ENCODE peak calls at places on chromosome X, in ten cellular contexts. H, V, L, K, I, U, F, A, J and R are unnamed samples.

GRCh38 chrX:39859991-39860861 is 237.5 kb downstream of the BCOR start:
- DNase-seq in V (no peak), I (peak; percentile 61), K (no peak), J (peak; percentile 84), A (no peak), L (no peak), H (peak; percentile 73), U (no peak), F (peak; percentile 65), R (peak; percentile 53)

GRCh38 chrX:55011294-55011693 is 11.1 kb downstream of the APEX2 start:
- DNase-seq in K (no peak), L (no peak), H (peak; percentile 42), A (no peak), I (no peak), F (no peak), U (no peak), V (no peak), J (peak; percentile 8), R (no peak)

GRCh38 chrX:145727476-145727875 is 90.2 kb upstream of the SLITRK2 start:
- DNase-seq in J (no peak), F (no peak), H (no peak), I (no peak), L (no peak), K (no peak), V (no peak), U (no peak), A (no peak), R (no peak)

GRCh38 chrX:153762636-153763173 is 1.3 kb upstream of the PLXNB3 start:
- DNase-seq in U (no peak), H (no peak), A (peak; percentile 31), J (no peak), F (no peak), V (no peak), K (peak; percentile 52), I (no peak), L (no peak), R (no peak)

GRCh38 chrX:41478397-41478911 is 31.3 kb downstream of the NYX start:
- DNase-seq in K (no peak), V (no peak), F (no peak), J (no peak), L (no peak), U (no peak), A (no peak), H (peak; percentile 5), I (no peak), R (no peak)

GRCh38 chrX:68363984-68364383 is 69.3 kb downstream of the OPHN1 start:
- DNase-seq in A (no peak), K (no peak), U (no peak), F (no peak), L (no peak), J (peak; percentile 15), H (no peak), I (no peak), V (no peak), R (no peak)

GRCh38 chrX:120769576-120770341 is 105.9 kb downstream of the CT47B1 start:
- DNase-seq in A (no peak), L (no peak), V (no peak), U (no peak), I (no peak), K (no peak), F (peak; percentile 31), H (peak; percentile 82), J (peak; percentile 82), R (no peak)

GRCh38 chrX:130909469-130910136 is 6.6 kb upstream of the ENOX2 start:
- DNase-seq in A (no peak), K (no peak), I (no peak), U (no peak), V (no peak), H (no peak), L (no peak), F (no peak), J (no peak), R (no peak)

GRCh38 chrX:11589573-11590110 is 76.1 kb downstream of the ARHGAP6 start:
- DNase-seq in F (peak; percentile 31), L (no peak), K (no peak), J (no peak), V (no peak), H (no peak), U (no peak), I (no peak), A (no peak), R (no peak)

GRCh38 chrX:9534686-9535085 is 69.8 kb downstream of the TBL1X start:
- DNase-seq in F (no peak), J (peak; percentile 62), A (no peak), K (no peak), H (no peak), U (no peak), V (no peak), L (no peak), I (no peak), R (no peak)

GRCh38 chrX:68928401-68928800 is 99.6 kb downstream of the EFNB1 start:
- DNase-seq in F (no peak), I (no peak), L (no peak), H (no peak), J (no peak), A (no peak), V (no peak), U (no peak), K (no peak), R (no peak)

GRCh38 chrX:70322784-70323183 is 32.9 kb downstream of the KIF4A start:
- DNase-seq in L (no peak), V (no peak), J (no peak), U (no peak), K (no peak), F (no peak), H (no peak), A (no peak), I (no peak), R (no peak)

GRCh38 chrX:110037181-110037580 is 34.3 kb downstream of the TMEM164 start:
- DNase-seq in H (peak; percentile 14), J (peak; percentile 33), A (no peak), L (no peak), K (no peak), I (no peak), F (no peak), V (no peak), U (no peak), R (no peak)

GRCh38 chrX:18424482-18425198 is 768 bp upstream of the CDKL5 start:
- DNase-seq in L (no peak), J (peak; percentile 33), U (no peak), K (no peak), H (peak; percentile 39), F (peak; percentile 48), V (no peak), I (no peak), A (peak; percentile 60), R (peak; percentile 19)

GRCh38 chrX:72255445-72255844 is 16.6 kb upstream of the ERCC6L start:
- DNase-seq in A (peak; percentile 49), F (no peak), H (no peak), V (no peak), K (no peak), L (no peak), J (no peak), I (no peak), U (no peak), R (no peak)

GRCh38 chrX:118824173-118824782 is 654 bp downstream of the ZCCHC12 start:
- DNase-seq in L (no peak), K (no peak), J (no peak), F (no peak), A (no peak), V (no peak), I (no peak), U (no peak), H (no peak), R (no peak)

DNA sequence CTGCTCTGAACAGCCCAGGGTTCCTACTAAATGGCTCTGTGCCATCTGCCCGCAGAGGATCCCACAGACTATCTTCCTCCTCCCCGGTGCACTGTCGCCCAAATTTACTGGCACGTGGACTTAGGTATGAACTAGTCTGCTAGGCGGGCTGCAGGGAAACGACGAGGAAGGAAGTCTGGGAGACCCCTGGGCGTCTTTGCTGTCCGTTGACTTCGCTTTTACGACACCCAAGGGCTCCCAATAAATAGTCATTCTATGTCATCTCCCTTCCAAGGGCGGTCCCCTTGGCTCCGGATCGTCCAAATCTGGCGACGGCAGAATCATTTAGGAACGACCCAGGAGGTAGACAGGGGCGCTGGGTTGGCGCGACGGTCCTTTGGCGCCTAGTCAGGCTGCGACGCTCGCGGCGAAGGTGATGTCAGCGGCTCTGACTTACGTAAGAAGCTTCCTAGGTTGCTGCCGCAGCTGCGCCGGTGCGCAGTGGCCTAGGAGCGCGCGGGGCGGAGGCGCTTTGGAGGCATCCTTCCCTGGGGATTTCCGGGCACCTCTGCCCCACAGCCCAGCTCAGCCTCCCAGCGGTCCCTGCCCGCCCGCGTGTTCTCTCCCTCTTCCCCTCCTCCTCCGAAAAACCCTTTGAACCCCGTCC is 2.2 kb downstream of the NHS start:
- DNase-seq in V (no peak), L (no peak), J (peak; percentile 45), A (peak; percentile 54), F (peak; percentile 63), H (no peak), U (no peak), I (no peak), K (peak; percentile 52), R (peak; percentile 59)
- H3K4me3 ChIP-seq in V (peak overlapping the region; percentile 57), L (peak overlapping the region; percentile 46), J (peak overlapping the region; percentile 59), A (peak overlapping the region; percentile 35), F (peak overlapping the region; percentile 31), H (peak overlapping the region; percentile 91), U (peak overlapping the region; percentile 39), I (peak overlapping the region; percentile 43), K (no peak overlapping the region), R (peak overlapping the region; percentile 58)

GRCh38 chrX:46903458-46904242 is 8.6 kb upstream of the JADE3 start:
- DNase-seq in J (peak; percentile 70), L (no peak), F (peak; percentile 81), K (peak; percentile 88), U (peak; percentile 45), A (peak; percentile 86), V (peak; percentile 76), I (peak; percentile 70), H (peak; percentile 87), R (peak; percentile 81)
- TF ChIP-seq CTCF in J (peak; percentile 47), L (peak; percentile 59), F (peak; percentile 55), K (peak; percentile 67), U (peak; percentile 38), A (peak; percentile 72), V (no peak), I (peak; percentile 78), H (peak; percentile 88), R (peak; percentile 77)

GRCh38 chrX:103063191-103063845 is 653 bp downstream of the BEX1 start:
- DNase-seq in H (peak; percentile 43), J (peak; percentile 48), I (no peak), K (no peak), U (no peak), F (peak; percentile 58), L (no peak), V (no peak), A (peak; percentile 58), R (peak; percentile 27)
- H3K4me3 ChIP-seq in H (peak overlapping the region; percentile 50), J (peak overlapping the region; percentile 50), I (peak overlapping the region; percentile 16), K (peak overlapping the region; percentile 24), U (no peak overlapping the region), F (peak overlapping the region; percentile 20), L (no peak overlapping the region), V (peak overlapping the region; percentile 26), A (peak overlapping the region; percentile 48), R (peak overlapping the region; percentile 33)

DNA sequence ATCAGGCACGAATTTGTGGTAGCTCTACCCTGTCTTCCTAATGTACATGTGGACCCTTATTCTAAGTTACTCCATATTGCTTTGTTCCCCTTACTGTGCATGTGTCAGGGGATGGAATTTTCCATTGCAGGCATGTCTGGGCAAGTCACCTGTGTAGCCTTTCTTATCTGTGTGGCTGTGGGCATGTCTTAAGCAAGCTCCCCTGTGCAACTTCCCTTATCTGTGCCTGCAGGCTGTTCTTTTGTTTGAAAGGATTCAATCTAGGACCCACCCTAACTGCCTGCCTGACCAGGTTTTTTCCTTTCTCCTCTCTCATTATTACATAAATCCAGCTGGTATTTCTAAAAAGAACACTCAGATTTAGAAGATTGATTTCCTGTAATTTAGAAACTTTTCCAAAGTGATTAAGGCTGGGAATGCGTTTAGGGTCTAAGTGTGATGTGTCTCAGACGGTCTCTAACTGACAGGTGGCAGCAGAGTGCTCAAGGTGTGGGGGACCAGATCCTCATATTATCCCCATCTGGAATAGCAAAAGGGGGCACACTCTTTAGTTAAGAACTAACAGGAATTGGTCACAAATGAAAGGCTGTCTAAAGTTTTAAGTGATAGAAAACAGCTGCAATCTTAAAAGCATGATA is 198.9 kb upstream of the PPP1R2C start:
- DNase-seq in U (no peak), F (peak; percentile 42), V (no peak), I (no peak), H (no peak), J (no peak), K (no peak), L (no peak), A (no peak), R (no peak)
- TF ChIP-seq CTCF in U (no peak), F (peak; percentile 34), V (no peak), I (no peak), H (no peak), J (no peak), K (no peak), L (no peak), A (no peak), R (no peak)